ENCODE peak calls at places on chromosomes 6 and 20, in six cellular contexts. Y, U, Z, O, L and X are unnamed samples.
A peak's percentile ranks its signal among the peaks of the same experiment; 100 is the strongest.

GRCh38 chr6:4067673-4068072 is 11.3 kb downstream of the FAM217A start:
- DNase-seq in Y (no peak), U (no peak), Z (no peak), O (no peak), L (no peak), X (no peak)

GRCh38 chr6:39931607-39932006 is 2.7 kb downstream of the MOCS1 start:
- DNase-seq in Y (no peak), U (no peak), Z (no peak), O (no peak), L (no peak), X (no peak)

GRCh38 chr6:7424967-7425807 is 35.6 kb downstream of the RIOK1 start:
- DNase-seq in Y (peak; percentile 27), U (no peak), Z (no peak), O (no peak), L (no peak), X (peak; percentile 76)

GRCh38 chr6:33116881-33117711 is 41.3 kb downstream of the HLA-DPB1 start:
- DNase-seq in Y (no peak), U (no peak), Z (no peak), O (no peak), L (no peak), X (no peak)

GRCh38 chr6:90216081-90216977 is 80.3 kb downstream of the BACH2 start:
- DNase-seq in Y (no peak), U (no peak), Z (peak; percentile 54), O (no peak), L (peak; percentile 65), X (no peak)

GRCh38 chr6:56643379-56644089 is 845 bp upstream of the DST start:
- DNase-seq in Y (no peak), U (no peak), Z (no peak), O (no peak), L (no peak), X (no peak)

GRCh38 chr20:36497856-36498255 is 43.5 kb upstream of the MYL9 start:
- DNase-seq in Y (peak; percentile 55), U (no peak), Z (no peak), O (peak; percentile 44), L (no peak), X (no peak)

GRCh38 chr20:33871362-33871761 is 60.2 kb downstream of the CHMP4B start:
- DNase-seq in Y (no peak), U (no peak), Z (no peak), O (no peak), L (no peak), X (no peak)

GRCh38 chr6:16398587-16398986 is 160.2 kb downstream of the GMPR start:
- DNase-seq in Y (no peak), U (no peak), Z (no peak), O (no peak), L (no peak), X (no peak)

GRCh38 chr6:24980507-24981384 is 45.0 kb upstream of the RIPOR2 start:
- DNase-seq in Y (no peak), U (no peak), Z (no peak), O (no peak), L (no peak), X (no peak)

GRCh38 chr20:2386516-2387179 is 5.9 kb downstream of the TGM6 start:
- DNase-seq in Y (no peak), U (no peak), Z (no peak), O (no peak), L (no peak), X (peak; percentile 99)

GRCh38 chr20:2729251-2729713 is 36.7 kb downstream of the EBF4 start:
- DNase-seq in Y (no peak), U (no peak), Z (no peak), O (no peak), L (no peak), X (no peak)

GRCh38 chr6:166904101-166904746 is 52.1 kb downstream of the RNASET2 start:
- DNase-seq in Y (no peak), U (no peak), Z (no peak), O (no peak), L (no peak), X (no peak)

GRCh38 chr20:49866051-49866450 is 49.3 kb downstream of the SPATA2 start:
- DNase-seq in Y (no peak), U (no peak), Z (no peak), O (no peak), L (no peak), X (no peak)

GRCh38 chr6:31710490-31711219 is 4.0 kb downstream of the LY6G6F start:
- DNase-seq in Y (no peak), U (no peak), Z (no peak), O (no peak), L (no peak), X (no peak)

GRCh38 chr6:18215436-18215835 is 48.9 kb downstream of the DEK start:
- DNase-seq in Y (no peak), U (no peak), Z (no peak), O (no peak), L (no peak), X (no peak)

GRCh38 chr6:18216411-18216810 is 47.9 kb downstream of the DEK start:
- DNase-seq in Y (peak; percentile 69), U (no peak), Z (no peak), O (no peak), L (no peak), X (peak; percentile 46)

GRCh38 chr6:18221288-18221615 is 43.1 kb downstream of the DEK start:
- DNase-seq in Y (no peak), U (no peak), Z (no peak), O (no peak), L (no peak), X (no peak)

GRCh38 chr6:18218233-18218632 is 46.1 kb downstream of the DEK start:
- DNase-seq in Y (no peak), U (no peak), Z (no peak), O (no peak), L (no peak), X (no peak)

GRCh38 chr6:18219611-18220010 is 44.7 kb downstream of the DEK start:
- DNase-seq in Y (no peak), U (no peak), Z (no peak), O (no peak), L (no peak), X (no peak)
- H3K27ac ChIP-seq in Y (no peak overlapping the region), U (no peak overlapping the region), Z (no peak overlapping the region), O (no peak overlapping the region), L (no peak overlapping the region), X (no peak overlapping the region)

DNA sequence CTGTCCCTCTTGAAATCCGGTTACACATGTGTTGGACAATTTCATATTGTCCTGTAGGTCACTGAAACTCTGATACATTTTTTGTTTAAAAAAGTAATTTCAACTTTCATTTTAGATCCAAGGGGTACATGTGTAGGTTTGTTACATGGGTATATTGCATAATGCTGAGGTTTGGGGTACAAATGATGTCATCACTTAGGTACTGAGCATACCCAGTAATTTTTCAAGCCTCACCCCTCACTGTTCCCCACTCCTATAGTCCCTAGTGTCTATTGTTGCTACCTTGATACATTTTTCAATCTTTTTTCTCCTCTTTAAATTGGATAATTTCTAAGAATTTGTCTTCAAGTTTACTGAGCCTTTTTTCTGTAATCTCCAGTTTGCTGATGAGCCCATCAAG is 483.0 kb downstream of the DHX35 start:
- DNase-seq in Y (no peak), U (no peak), Z (no peak), O (no peak), L (no peak), X (no peak)
- H3K27me3 ChIP-seq in Y (no peaks in the 10 kb centered on the region), U (no peaks in the 10 kb centered on the region), Z (no peaks in the 10 kb centered on the region), O (no peaks in the 10 kb centered on the region), L (no peaks in the 10 kb centered on the region), X (peaks cover 3% of the 10 kb centered on the region)

GRCh38 chr20:35013421-35014411 is 58.0 kb downstream of the MYH7B start:
- DNase-seq in Y (no peak), U (peak; percentile 6), Z (no peak), O (no peak), L (no peak), X (no peak)

GRCh38 chr20:35015863-35016193 is 60.2 kb downstream of the MYH7B start:
- DNase-seq in Y (no peak), U (no peak), Z (no peak), O (no peak), L (no peak), X (no peak)

GRCh38 chr20:35012227-35013069 is 56.8 kb downstream of the MYH7B start:
- DNase-seq in Y (no peak), U (peak; percentile 29), Z (no peak), O (no peak), L (no peak), X (no peak)

GRCh38 chr20:35017099-35017835 is 61.6 kb downstream of the MYH7B start:
- DNase-seq in Y (no peak), U (no peak), Z (no peak), O (no peak), L (no peak), X (no peak)

GRCh38 chr20:35014537-35014936 is 58.9 kb downstream of the MYH7B start:
- DNase-seq in Y (no peak), U (no peak), Z (no peak), O (no peak), L (no peak), X (no peak)
- H3K4me1 ChIP-seq in Y (peaks cover 32% of the 10 kb centered on the region), U (peaks cover 53% of the 10 kb centered on the region), Z (no peaks in the 10 kb centered on the region), O (peaks cover 5% of the 10 kb centered on the region), L (no peaks in the 10 kb centered on the region), X (no peaks in the 10 kb centered on the region)

DNA sequence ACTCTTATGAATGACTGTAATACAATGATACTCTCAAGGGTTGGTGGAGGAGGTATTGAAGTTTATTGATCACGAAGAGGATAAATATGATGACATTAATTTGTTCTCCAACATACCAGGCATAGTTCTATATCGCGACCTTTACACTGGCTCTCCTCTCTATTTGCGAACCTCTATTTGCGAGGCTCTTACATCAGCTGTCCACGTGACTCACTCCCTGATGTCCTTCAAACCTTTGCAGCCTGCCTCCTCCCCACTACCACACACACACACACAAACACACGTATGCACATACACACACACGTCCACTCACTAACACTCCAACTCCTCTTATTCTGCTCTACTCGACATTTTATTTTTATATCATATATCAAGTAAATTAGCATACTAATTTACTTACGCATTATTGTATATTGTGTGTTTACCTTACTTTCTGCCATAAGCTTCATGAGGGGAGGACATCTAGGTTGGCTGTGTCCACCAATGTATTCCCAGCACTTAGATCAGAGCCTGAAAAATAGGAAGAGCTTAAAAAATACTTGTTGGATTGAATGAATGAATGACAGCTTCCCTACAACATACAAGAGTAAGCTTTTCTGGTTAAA is 53.3 kb upstream of the TNFRSF21 start:
- DNase-seq in Y (no peak), U (no peak), Z (no peak), O (no peak), L (no peak), X (no peak)
- H3K27ac ChIP-seq in Y (no peak overlapping the region), U (no peak overlapping the region), Z (no peak overlapping the region), O (no peak overlapping the region), L (no peak overlapping the region), X (no peak overlapping the region)

DNA sequence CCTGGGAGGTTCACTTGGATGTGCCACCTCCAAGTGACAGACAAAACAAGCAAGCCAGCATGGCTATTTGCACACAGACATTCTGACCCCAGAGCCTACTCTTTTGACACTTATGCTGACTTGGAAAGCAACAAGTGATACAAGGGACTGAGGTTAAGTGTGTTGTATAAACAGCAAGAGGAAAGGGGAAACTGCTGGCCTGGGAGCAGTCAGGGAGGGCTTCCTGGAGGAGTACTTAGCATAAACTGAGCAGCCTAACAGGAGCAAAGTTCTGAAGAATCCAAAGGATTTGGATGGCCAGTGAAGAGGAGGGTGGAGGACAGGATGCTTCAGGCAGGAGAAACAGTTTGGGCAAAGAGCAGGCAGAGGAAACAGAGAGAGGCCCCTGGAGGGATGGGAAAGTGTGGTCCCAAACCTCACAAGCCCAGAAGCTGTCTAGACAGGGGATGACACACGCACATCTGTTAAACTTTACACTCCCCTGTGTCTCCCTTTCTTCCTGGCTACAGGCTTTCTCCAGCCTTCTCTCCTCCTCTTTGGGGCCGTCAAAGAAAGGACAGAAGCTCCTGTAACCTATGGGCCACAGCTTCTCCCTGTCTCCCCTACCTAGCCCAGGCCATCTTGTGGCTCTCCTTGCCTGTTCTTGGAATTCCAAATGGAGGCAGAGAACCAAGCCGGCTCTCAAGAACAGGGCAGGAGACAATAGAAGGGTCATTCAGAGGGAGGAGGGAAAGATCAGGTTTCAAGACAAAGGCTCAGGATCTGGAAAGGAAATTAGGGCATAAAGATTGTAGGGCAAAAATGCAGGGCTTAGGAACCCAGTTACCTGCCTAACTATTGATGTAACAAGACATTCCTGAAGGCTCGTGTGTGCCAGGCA is 19.3 kb downstream of the SULF2 start:
- DNase-seq in Y (no peak), U (no peak), Z (no peak), O (no peak), L (no peak), X (no peak)
- H3K27me3 ChIP-seq in Y (no peaks in the 10 kb centered on the region), U (peaks cover 12% of the 10 kb centered on the region), Z (no peaks in the 10 kb centered on the region), O (peaks cover 3% of the 10 kb centered on the region), L (no peaks in the 10 kb centered on the region), X (no peaks in the 10 kb centered on the region)